ENCODE peak calls at places on chromosomes 1 and 21, in nine cellular contexts. F, I, H, V, C, S, B, W and M are unnamed samples. For H3K36me3 and H3K27me3, the result is how much of the 10 kb centered on the place peaks cover.

GRCh38 chr1:156550346-156550745 is 22.0 kb downstream of the IQGAP3 start:
- DNase-seq in F (no peak), I (no peak), H (peak), V (peak), C (peak), S (no peak), B (no peak), W (no peak), M (no peak)

GRCh38 chr21:26117324-26117971 is 53.1 kb downstream of the APP start:
- DNase-seq in F (no peak), I (no peak), H (no peak), V (no peak), C (no peak), S (no peak), B (no peak), W (no peak), M (no peak)

GRCh38 chr1:97332716-97333115 is 588.1 kb downstream of the DPYD start:
- DNase-seq in F (peak), I (no peak), H (no peak), V (no peak), C (no peak), S (no peak), B (no peak), W (no peak), M (no peak)

GRCh38 chr1:190102757-190103326 is 374.8 kb downstream of the BRINP3 start:
- DNase-seq in F (no peak), I (no peak), H (no peak), V (no peak), C (no peak), S (no peak), B (no peak), W (no peak), M (no peak)

GRCh38 chr1:71157151-71157550 is 76.3 kb upstream of the ZRANB2 start:
- DNase-seq in F (no peak), I (no peak), H (no peak), V (no peak), C (no peak), S (no peak), B (no peak), W (no peak), M (no peak)

GRCh38 chr1:206422525-206422924 is 47.8 kb upstream of the IKBKE start:
- DNase-seq in F (no peak), I (no peak), H (no peak), V (no peak), C (no peak), S (peak), B (no peak), W (no peak), M (no peak)

GRCh38 chr1:59393211-59394180 is 96.6 kb downstream of the FGGY start:
- DNase-seq in F (peak), I (peak), H (peak), V (peak), C (peak), S (peak), B (peak), W (no peak), M (no peak)

GRCh38 chr1:183633676-183634343 is 1.8 kb downstream of the ARPC5 start:
- DNase-seq in F (peak), I (no peak), H (no peak), V (no peak), C (no peak), S (no peak), B (no peak), W (no peak), M (peak)

GRCh38 chr1:54499097-54500029 is 48.7 kb upstream of the ACOT11 start:
- DNase-seq in F (peak), I (no peak), H (no peak), V (peak), C (no peak), S (no peak), B (no peak), W (no peak), M (peak)

GRCh38 chr1:116361648-116362047 is 11.4 kb upstream of the ATP1A1 start:
- DNase-seq in F (no peak), I (no peak), H (no peak), V (no peak), C (no peak), S (no peak), B (no peak), W (no peak), M (no peak)

GRCh38 chr21:44520326-44521300 is 19.4 kb downstream of the KRTAP10-1 start:
- DNase-seq in F (no peak), I (no peak), H (no peak), V (peak), C (peak), S (no peak), B (no peak), W (peak), M (peak)

GRCh38 chr21:35850542-35851103 is 209.7 kb downstream of the SETD4 start:
- DNase-seq in F (no peak), I (no peak), H (no peak), V (no peak), C (peak), S (no peak), B (no peak), W (no peak), M (no peak)

GRCh38 chr1:161261859-161262225 is 3.3 kb downstream of the PCP4L1 start:
- DNase-seq in F (no peak), I (no peak), H (no peak), V (peak), C (no peak), S (no peak), B (no peak), W (no peak), M (no peak)

GRCh38 chr1:7853341-7854026 is 619 bp upstream of the UTS2 start:
- DNase-seq in F (no peak), I (no peak), H (no peak), V (no peak), C (no peak), S (no peak), B (no peak), W (no peak), M (no peak)

GRCh38 chr1:57307382-57307781 is 116.5 kb downstream of the DAB1 start:
- DNase-seq in F (no peak), I (no peak), H (no peak), V (no peak), C (no peak), S (no peak), B (no peak), W (no peak), M (peak)

GRCh38 chr1:14605945-14606344 is 7.5 kb downstream of the KAZN start:
- DNase-seq in F (no peak), I (no peak), H (no peak), V (no peak), C (no peak), S (no peak), B (no peak), W (no peak), M (no peak)

GRCh38 chr1:57550092-57550491 is 126.2 kb upstream of the DAB1 start:
- DNase-seq in F (no peak), I (no peak), H (no peak), V (no peak), C (no peak), S (no peak), B (no peak), W (no peak), M (no peak)

GRCh38 chr1:171251741-171252300 is 3.5 kb downstream of the FMO1 start:
- DNase-seq in F (peak), I (no peak), H (no peak), V (peak), C (no peak), S (no peak), B (no peak), W (no peak), M (peak)

GRCh38 chr1:77413541-77414335 is 131.9 kb downstream of the AK5 start:
- DNase-seq in F (no peak), I (no peak), H (no peak), V (no peak), C (no peak), S (no peak), B (no peak), W (no peak), M (no peak)

GRCh38 chr21:46119565-46120271 is 21.8 kb downstream of the COL6A2 start:
- DNase-seq in F (no peak), I (no peak), H (no peak), V (peak), C (peak), S (no peak), B (peak), W (peak), M (peak)

GRCh38 chr21:34333150-34333739 is 30.6 kb upstream of the KCNE2 start:
- DNase-seq in F (peak), I (no peak), H (no peak), V (no peak), C (no peak), S (no peak), B (no peak), W (no peak), M (no peak)

GRCh38 chr1:81549588-81550127 is 251.1 kb upstream of the ADGRL2 start:
- DNase-seq in F (peak), I (no peak), H (no peak), V (no peak), C (no peak), S (no peak), B (no peak), W (no peak), M (peak)

GRCh38 chr21:16573581-16573980 is 843.8 kb downstream of the USP25 start:
- DNase-seq in F (peak), I (no peak), H (no peak), V (no peak), C (no peak), S (no peak), B (no peak), W (no peak), M (no peak)

GRCh38 chr21:33514234-33514633 is 22.7 kb upstream of the DNAJC28 start:
- DNase-seq in F (no peak), I (no peak), H (no peak), V (no peak), C (no peak), S (no peak), B (no peak), W (no peak), M (no peak)

GRCh38 chr21:46551636-46552241 is 53.1 kb downstream of the S100B start:
- DNase-seq in F (no peak), I (no peak), H (no peak), V (no peak), C (peak), S (no peak), B (no peak), W (peak), M (peak)

GRCh38 chr1:119081705-119082104 is 58.7 kb downstream of the WARS2 start:
- DNase-seq in F (peak), I (no peak), H (no peak), V (no peak), C (no peak), S (no peak), B (no peak), W (no peak), M (no peak)

GRCh38 chr1:2583871-2584341 is 2.7 kb upstream of the PRXL2B start:
- DNase-seq in F (no peak), I (no peak), H (peak), V (peak), C (no peak), S (no peak), B (no peak), W (peak), M (peak)

DNA sequence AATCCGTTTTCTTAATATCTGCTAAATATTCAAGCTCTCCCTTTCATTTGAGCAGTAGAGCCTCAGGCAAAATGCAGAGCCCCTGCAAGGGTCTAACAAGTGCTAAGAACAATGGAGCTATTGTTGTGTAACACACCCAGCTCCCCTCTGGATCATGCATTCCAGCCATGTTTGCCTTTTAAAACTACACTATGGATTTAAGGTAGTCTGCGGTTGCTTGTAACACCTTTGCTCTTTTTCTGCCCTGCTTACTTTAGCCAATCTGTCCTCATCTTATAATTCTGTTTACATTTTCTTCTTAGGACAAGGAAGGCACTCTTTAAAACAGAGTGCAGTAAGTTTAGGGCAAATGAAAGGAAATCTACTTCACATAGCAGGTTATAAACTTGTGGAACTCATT is 60.0 kb upstream of the C1orf105 start:
- DNase-seq in F (peak), I (no peak), H (no peak), V (no peak), C (no peak), S (no peak), B (no peak), W (no peak), M (no peak)
- H3K4me3 ChIP-seq in F (no peak), I (no peak), H (no peak), V (no peak), C (no peak), S (no peak), B (no peak), W (no peak), M (no peak)

GRCh38 chr1:235450433-235450832 is 53.8 kb downstream of the B3GALNT2 start:
- DNase-seq in F (no peak), I (no peak), H (no peak), V (no peak), C (no peak), S (no peak), B (no peak), W (no peak), M (no peak)

GRCh38 chr1:235454021-235454420 is 50.2 kb downstream of the B3GALNT2 start:
- DNase-seq in F (no peak), I (no peak), H (no peak), V (no peak), C (no peak), S (no peak), B (no peak), W (no peak), M (no peak)

GRCh38 chr1:235450886-235451457 is 53.3 kb downstream of the B3GALNT2 start:
- DNase-seq in F (no peak), I (no peak), H (no peak), V (no peak), C (no peak), S (no peak), B (no peak), W (no peak), M (no peak)

GRCh38 chr1:235442788-235443429 is 61.3 kb downstream of the B3GALNT2 start:
- DNase-seq in F (peak), I (no peak), H (no peak), V (no peak), C (no peak), S (no peak), B (no peak), W (no peak), M (no peak)

DNA sequence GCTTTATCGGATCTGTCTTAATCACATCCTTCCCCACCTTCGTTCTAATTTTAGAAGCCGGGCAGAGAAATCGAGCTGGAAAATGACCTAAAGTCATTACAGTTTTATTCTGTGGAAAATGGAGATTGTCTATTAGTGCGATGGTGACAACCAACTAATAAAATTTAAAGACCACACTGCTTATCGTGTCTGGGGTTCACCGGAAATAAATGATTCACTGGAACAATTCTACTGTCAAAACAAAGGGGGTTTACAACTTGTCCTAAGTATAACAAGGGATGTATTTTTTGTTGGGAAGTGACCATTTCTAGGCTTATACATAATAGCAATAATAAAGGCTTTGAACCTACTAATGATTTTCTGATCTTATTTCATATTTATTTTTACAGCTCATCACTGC is 55.6 kb downstream of the B3GALNT2 start:
- DNase-seq in F (no peak), I (no peak), H (no peak), V (no peak), C (no peak), S (no peak), B (no peak), W (no peak), M (no peak)
- H3K36me3 ChIP-seq in F (under half), I (half or more), H (under half), V (under half), C (under half), S (under half), B (under half), W (half or more), M (under half)

DNA sequence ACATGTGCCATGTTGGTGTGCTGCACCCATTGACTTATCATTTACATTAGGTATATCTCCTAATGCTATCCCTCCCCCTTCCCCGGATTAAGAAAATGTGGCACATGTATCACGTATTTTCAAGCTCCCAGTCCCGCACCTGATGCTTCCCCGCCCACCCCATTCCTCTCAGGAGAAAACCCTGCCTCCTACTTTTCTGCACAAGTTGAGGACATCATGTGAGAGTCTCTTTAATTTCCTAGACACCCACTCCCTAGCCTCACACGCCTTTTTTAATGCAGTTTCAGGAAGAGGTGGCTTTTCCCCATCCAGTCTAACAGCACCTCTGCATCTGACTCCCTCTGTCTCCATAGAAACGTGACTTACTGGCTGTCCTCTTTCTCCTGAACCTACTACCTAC is 58.2 kb upstream of the GOLT1A start:
- DNase-seq in F (no peak), I (no peak), H (no peak), V (no peak), C (peak), S (no peak), B (no peak), W (no peak), M (no peak)
- H3K27me3 ChIP-seq in F (under half), I (under half), H (under half), V (under half), C (under half), S (under half), B (under half), W (under half), M (under half)

DNA sequence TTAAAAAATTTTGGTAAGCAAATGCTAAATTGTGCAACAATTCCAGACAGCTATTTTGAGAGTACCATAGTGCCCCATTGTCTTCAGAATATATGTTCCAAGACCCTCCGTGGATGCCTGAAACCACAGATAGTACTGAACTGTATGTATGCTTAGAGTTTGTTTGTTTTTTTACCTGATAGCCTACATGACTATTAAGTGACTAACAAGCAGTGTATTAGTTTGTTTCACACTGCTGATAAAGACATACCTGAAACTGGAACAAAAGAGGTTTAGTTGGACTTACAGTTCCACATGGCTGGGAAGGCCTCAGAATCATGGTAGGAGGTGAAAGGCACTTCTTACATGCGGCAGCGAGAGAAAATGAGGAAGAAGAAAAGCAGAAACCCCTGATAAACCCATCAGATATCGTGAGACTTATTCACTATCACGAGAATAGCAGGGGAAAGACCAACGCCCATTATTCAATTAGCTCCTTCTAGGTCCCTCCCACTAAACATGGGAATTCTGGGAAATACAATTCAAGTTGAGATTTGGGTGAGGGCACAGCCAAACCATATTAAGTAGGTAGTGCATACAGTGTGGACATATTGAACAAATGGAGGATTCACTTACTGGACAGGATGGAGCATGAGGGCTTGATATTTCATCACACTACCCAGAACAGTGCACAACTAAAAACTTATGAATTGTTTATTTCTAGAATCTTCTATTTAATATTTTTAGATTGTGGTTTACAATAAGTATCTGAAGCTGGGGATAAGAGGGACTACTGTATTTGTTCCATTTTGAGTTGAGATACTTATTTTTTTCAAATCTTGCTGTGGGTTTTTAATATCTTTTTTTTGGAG is 78.5 kb downstream of the LHX9 start:
- DNase-seq in F (no peak), I (no peak), H (no peak), V (no peak), C (no peak), S (no peak), B (no peak), W (no peak), M (no peak)
- H3K4me3 ChIP-seq in F (no peak), I (no peak), H (no peak), V (no peak), C (no peak), S (peak), B (no peak), W (no peak), M (no peak)

DNA sequence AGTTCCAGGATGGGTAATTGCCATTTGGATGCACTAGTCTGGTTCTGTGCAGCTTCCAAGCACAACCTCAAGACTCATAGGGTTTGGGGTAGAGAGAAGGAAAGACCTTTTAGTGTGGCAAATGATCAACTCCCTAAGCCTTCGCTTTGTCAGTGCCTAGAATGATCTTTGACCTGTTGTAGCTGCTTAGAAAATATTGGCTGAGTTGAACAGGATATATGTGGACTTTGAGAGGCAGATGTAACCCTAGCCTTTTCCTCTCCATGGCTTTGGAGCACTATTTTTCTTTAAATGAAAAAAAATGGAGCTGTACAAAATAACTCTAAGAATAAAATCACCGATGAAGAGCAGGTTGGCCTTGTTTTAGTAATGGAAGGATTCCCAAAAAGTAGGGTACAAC is 41.7 kb downstream of the HLX start:
- DNase-seq in F (no peak), I (no peak), H (no peak), V (no peak), C (no peak), S (no peak), B (no peak), W (no peak), M (no peak)
- H3K36me3 ChIP-seq in F (under half), I (under half), H (under half), V (under half), C (under half), S (under half), B (under half), W (under half), M (under half)

GRCh38 chr1:153058154-153058553 is 842 bp upstream of the SPRR2A start:
- DNase-seq in F (no peak), I (no peak), H (no peak), V (no peak), C (no peak), S (no peak), B (no peak), W (no peak), M (no peak)
- H3K27me3 ChIP-seq in F (under half), I (under half), H (under half), V (under half), C (under half), S (under half), B (under half), W (under half), M (under half)

DNA sequence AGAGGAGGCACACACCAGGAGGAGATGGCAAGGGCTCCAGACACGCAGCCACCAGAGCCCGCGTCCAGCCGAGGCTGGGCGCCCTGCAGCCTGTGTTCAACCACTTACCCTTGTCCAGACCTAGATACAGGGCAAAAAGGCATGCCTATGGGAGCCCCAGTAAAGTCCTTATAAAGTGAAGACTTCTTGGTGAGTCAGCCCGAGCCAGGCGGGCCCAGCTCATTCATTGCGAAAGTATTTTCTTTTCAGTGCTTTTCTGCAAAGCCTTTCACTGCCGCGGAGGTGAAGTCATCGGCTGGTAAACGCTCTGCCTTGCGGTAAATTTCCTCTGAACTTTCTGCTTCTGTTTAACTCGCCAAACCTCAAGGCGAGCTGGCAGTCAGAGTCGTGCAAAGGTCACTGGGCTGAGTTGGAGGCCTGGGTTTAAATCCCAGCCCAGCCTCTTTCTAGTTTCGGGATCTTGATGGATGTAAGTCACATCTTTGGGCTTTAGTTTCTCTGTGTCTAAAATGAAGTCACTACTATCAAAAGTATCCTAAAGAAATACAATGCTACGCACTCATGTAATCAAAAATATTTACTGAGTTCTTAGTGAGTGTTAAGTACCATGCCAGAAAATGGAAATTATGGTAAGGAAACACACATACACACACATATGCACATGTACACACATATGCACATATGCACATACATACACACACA is 54.7 kb upstream of the IFFO2 start:
- DNase-seq in F (peak), I (peak), H (peak), V (peak), C (peak), S (peak), B (peak), W (peak), M (no peak)
- H3K4me3 ChIP-seq in F (no peak), I (no peak), H (no peak), V (no peak), C (peak), S (peak), B (no peak), W (no peak), M (no peak)